ENCODE peak calls at places on chromosomes 13 and 19, in four cellular contexts. One of them, this sample, is unnamed.
A peak's percentile ranks its signal among the peaks of the same experiment; 100 is the strongest.

GRCh38 chr13:89057862-89058261 is 1386.7 kb downstream of the SLITRK5 start:
- DNase-seq in right lobe of liver: no peak
- DNase-seq in uterus: no peak
- DNase-seq in prostate gland: no peak
- DNase-seq in this sample: no peak

GRCh38 chr19:57706346-57706745 is 2.7 kb downstream of the ZNF154 start:
- DNase-seq in right lobe of liver: no peak
- DNase-seq in uterus: no peak
- DNase-seq in prostate gland: no peak
- DNase-seq in this sample: peak; percentile 50

GRCh38 chr13:20351279-20352022 is 119.3 kb upstream of the GJB6 start:
- DNase-seq in right lobe of liver: no peak
- DNase-seq in uterus: no peak
- DNase-seq in prostate gland: no peak
- DNase-seq in this sample: no peak

GRCh38 chr19:44705502-44706010 is 6.6 kb downstream of the CEACAM16 start:
- DNase-seq in right lobe of liver: no peak
- DNase-seq in uterus: no peak
- DNase-seq in prostate gland: no peak
- DNase-seq in this sample: no peak

GRCh38 chr19:17996826-17997316 is 11.1 kb upstream of the ARRDC2 start:
- DNase-seq in right lobe of liver: peak; percentile 86
- DNase-seq in uterus: peak; percentile 83
- DNase-seq in prostate gland: peak; percentile 81
- DNase-seq in this sample: peak; percentile 83

GRCh38 chr13:90444232-90444631 is 903.3 kb upstream of the MIR17HG start:
- DNase-seq in right lobe of liver: no peak
- DNase-seq in uterus: no peak
- DNase-seq in prostate gland: no peak
- DNase-seq in this sample: no peak

GRCh38 chr13:69331245-69331644 is 776.4 kb upstream of the ATXN8OS start:
- DNase-seq in right lobe of liver: no peak
- DNase-seq in uterus: no peak
- DNase-seq in prostate gland: no peak
- DNase-seq in this sample: no peak

GRCh38 chr19:10747271-10747670 is 29.4 kb downstream of the DNM2 start:
- DNase-seq in right lobe of liver: no peak
- DNase-seq in uterus: no peak
- DNase-seq in prostate gland: no peak
- DNase-seq in this sample: no peak

GRCh38 chr13:109135018-109135417 is 505.6 kb downstream of the MYO16 start:
- DNase-seq in right lobe of liver: no peak
- DNase-seq in uterus: no peak
- DNase-seq in prostate gland: no peak
- DNase-seq in this sample: no peak

GRCh38 chr13:52141299-52141698 is 12.4 kb upstream of the NEK5 start:
- DNase-seq in right lobe of liver: no peak
- DNase-seq in uterus: no peak
- DNase-seq in prostate gland: no peak
- DNase-seq in this sample: no peak

GRCh38 chr19:18333680-18334079 is 6.7 kb upstream of the PGPEP1 start:
- DNase-seq in right lobe of liver: no peak
- DNase-seq in uterus: no peak
- DNase-seq in prostate gland: no peak
- DNase-seq in this sample: peak; percentile 88

GRCh38 chr13:34085199-34085598 is 267.2 kb downstream of the RFC3 start:
- DNase-seq in right lobe of liver: no peak
- DNase-seq in uterus: no peak
- DNase-seq in prostate gland: no peak
- DNase-seq in this sample: no peak

GRCh38 chr19:43755256-43755801 is 567 bp upstream of the SMG9 start:
- DNase-seq in right lobe of liver: peak; percentile 84
- DNase-seq in uterus: peak; percentile 80
- DNase-seq in prostate gland: peak; percentile 75
- DNase-seq in this sample: peak; percentile 77

GRCh38 chr13:70415141-70415540 is 306.9 kb upstream of the KLHL1 start:
- DNase-seq in right lobe of liver: no peak
- DNase-seq in uterus: no peak
- DNase-seq in prostate gland: no peak
- DNase-seq in this sample: no peak

GRCh38 chr13:96279904-96280303 is 190.0 kb downstream of the HS6ST3 start:
- DNase-seq in right lobe of liver: no peak
- DNase-seq in uterus: no peak
- DNase-seq in prostate gland: no peak
- DNase-seq in this sample: no peak

GRCh38 chr19:15640904-15641597 is 354 bp downstream of the CYP4F3 start:
- DNase-seq in right lobe of liver: peak; percentile 71
- DNase-seq in uterus: no peak
- DNase-seq in prostate gland: no peak
- DNase-seq in this sample: no peak

GRCh38 chr13:28376604-28377003 is 118.3 kb downstream of the FLT1 start:
- DNase-seq in right lobe of liver: no peak
- DNase-seq in uterus: no peak
- DNase-seq in prostate gland: no peak
- DNase-seq in this sample: no peak

GRCh38 chr13:60721063-60721462 is 324.0 kb downstream of the TDRD3 start:
- DNase-seq in right lobe of liver: no peak
- DNase-seq in uterus: no peak
- DNase-seq in prostate gland: no peak
- DNase-seq in this sample: no peak

GRCh38 chr19:34120846-34121639 is 51.3 kb upstream of the LSM14A start:
- DNase-seq in right lobe of liver: peak; percentile 30
- DNase-seq in uterus: no peak
- DNase-seq in prostate gland: no peak
- DNase-seq in this sample: peak; percentile 6

GRCh38 chr19:3073159-3073563 is 10.9 kb upstream of the TLE5 start:
- DNase-seq in right lobe of liver: no peak
- DNase-seq in uterus: no peak
- DNase-seq in prostate gland: no peak
- DNase-seq in this sample: no peak

GRCh38 chr19:14770136-14770535 is 8.2 kb downstream of the ADGRE2 start:
- DNase-seq in right lobe of liver: no peak
- DNase-seq in uterus: no peak
- DNase-seq in prostate gland: no peak
- DNase-seq in this sample: no peak

GRCh38 chr19:16208847-16209246 is 11.1 kb downstream of the AP1M1 start:
- DNase-seq in right lobe of liver: no peak
- DNase-seq in uterus: no peak
- DNase-seq in prostate gland: no peak
- DNase-seq in this sample: no peak

GRCh38 chr13:76503756-76504155 is 382.4 kb downstream of the KCTD12 start:
- DNase-seq in right lobe of liver: no peak
- DNase-seq in uterus: no peak
- DNase-seq in prostate gland: no peak
- DNase-seq in this sample: no peak

GRCh38 chr13:30787747-30788535 is 52.6 kb downstream of the ALOX5AP start:
- DNase-seq in right lobe of liver: no peak
- DNase-seq in uterus: no peak
- DNase-seq in prostate gland: no peak
- DNase-seq in this sample: no peak

GRCh38 chr19:49468746-49469447 is 5.1 kb upstream of the FLT3LG start:
- DNase-seq in right lobe of liver: no peak
- DNase-seq in uterus: peak; percentile 84
- DNase-seq in prostate gland: peak; percentile 87
- DNase-seq in this sample: peak; percentile 18

GRCh38 chr19:49470615-49470978 is 3.4 kb upstream of the FLT3LG start:
- DNase-seq in right lobe of liver: no peak
- DNase-seq in uterus: no peak
- DNase-seq in prostate gland: no peak
- DNase-seq in this sample: no peak

GRCh38 chr19:49465371-49465770 is 8.6 kb upstream of the FLT3LG start:
- DNase-seq in right lobe of liver: no peak
- DNase-seq in uterus: no peak
- DNase-seq in prostate gland: no peak
- DNase-seq in this sample: no peak

GRCh38 chr19:49469828-49470614 is 4.0 kb upstream of the FLT3LG start:
- DNase-seq in right lobe of liver: no peak
- DNase-seq in uterus: no peak
- DNase-seq in prostate gland: no peak
- DNase-seq in this sample: no peak

GRCh38 chr19:49468199-49468598 is 5.8 kb upstream of the FLT3LG start:
- DNase-seq in right lobe of liver: no peak
- DNase-seq in uterus: no peak
- DNase-seq in prostate gland: peak; percentile 86
- DNase-seq in this sample: no peak
- H3K27ac ChIP-seq in right lobe of liver: no peak overlapping the region
- H3K27ac ChIP-seq in uterus: peak overlapping the region; percentile 51
- H3K27ac ChIP-seq in prostate gland: peak overlapping the region; percentile 80
- H3K27ac ChIP-seq in this sample: peak overlapping the region; percentile 45

GRCh38 chr13:40486518-40487163 is 179.8 kb downstream of the FOXO1 start:
- DNase-seq in right lobe of liver: no peak
- DNase-seq in uterus: no peak
- DNase-seq in prostate gland: no peak
- DNase-seq in this sample: no peak

GRCh38 chr13:40484981-40485380 is 181.5 kb downstream of the FOXO1 start:
- DNase-seq in right lobe of liver: no peak
- DNase-seq in uterus: no peak
- DNase-seq in prostate gland: no peak
- DNase-seq in this sample: no peak

GRCh38 chr13:40483601-40484000 is 182.8 kb downstream of the FOXO1 start:
- DNase-seq in right lobe of liver: no peak
- DNase-seq in uterus: no peak
- DNase-seq in prostate gland: no peak
- DNase-seq in this sample: peak; percentile 92

GRCh38 chr13:40485611-40486517 is 180.6 kb downstream of the FOXO1 start:
- DNase-seq in right lobe of liver: no peak
- DNase-seq in uterus: no peak
- DNase-seq in prostate gland: no peak
- DNase-seq in this sample: no peak

DNA sequence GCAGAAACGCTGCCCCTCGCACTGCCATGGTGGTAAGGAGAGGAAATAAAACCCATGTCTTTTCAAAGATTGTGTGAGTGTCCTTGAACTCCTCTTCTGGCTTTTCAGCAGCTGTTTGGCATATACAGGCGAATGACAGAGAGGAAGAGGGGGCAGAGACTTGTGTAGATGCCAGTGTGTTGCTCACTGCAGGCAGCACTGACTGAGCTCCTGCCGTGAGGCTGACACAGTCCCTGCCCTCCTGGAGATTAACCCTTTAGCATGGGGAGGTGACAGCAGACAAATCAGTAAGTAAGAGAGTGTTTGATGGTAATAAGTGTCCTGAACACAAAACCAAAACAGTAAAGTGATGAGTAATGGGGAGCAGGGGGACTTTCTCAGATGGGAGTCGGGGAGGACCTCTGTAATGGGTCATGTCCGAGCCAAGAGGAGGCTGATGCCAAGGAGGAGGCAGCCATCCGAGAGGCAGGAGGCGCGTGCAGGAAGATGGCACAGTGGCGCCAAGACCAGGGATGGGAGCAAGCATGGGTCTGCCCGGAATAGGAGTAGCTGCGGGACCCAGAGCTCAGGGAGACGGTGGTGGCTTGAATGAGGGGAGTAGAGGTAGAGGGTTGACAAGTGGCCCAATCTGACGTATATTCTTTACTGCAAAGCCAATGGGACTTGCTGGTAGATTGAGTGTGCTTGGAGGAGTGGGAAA is 182.2 kb downstream of the FOXO1 start:
- DNase-seq in right lobe of liver: no peak
- DNase-seq in uterus: no peak
- DNase-seq in prostate gland: no peak
- DNase-seq in this sample: no peak
- H3K4me1 ChIP-seq in right lobe of liver: no peaks in the 10 kb centered on the region
- H3K4me1 ChIP-seq in uterus: no peaks in the 10 kb centered on the region
- H3K4me1 ChIP-seq in prostate gland: no peaks in the 10 kb centered on the region
- H3K4me1 ChIP-seq in this sample: peaks cover 53% of the 10 kb centered on the region

DNA sequence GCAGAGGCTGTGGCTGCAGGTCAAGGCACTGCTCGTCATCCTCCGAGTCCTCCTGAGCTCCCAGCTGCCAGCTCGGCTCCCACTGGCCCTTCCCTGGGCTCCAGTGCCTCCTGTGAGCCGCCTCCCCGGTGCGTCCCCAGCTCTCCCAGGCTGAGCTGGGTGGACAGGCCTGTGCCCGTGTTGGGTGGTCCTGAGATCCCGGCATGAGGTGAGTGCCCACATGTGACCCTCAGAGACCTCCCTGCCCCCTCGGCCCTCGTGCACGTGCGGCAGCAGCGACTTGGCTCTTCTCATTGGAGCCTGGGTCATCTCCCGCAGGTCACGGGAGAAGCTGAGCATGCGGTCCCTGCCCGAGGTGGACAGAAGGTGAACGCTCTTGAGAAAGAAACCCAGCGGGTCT is 15.4 kb downstream of the ADAT3 start:
- DNase-seq in right lobe of liver: no peak
- DNase-seq in uterus: no peak
- DNase-seq in prostate gland: no peak
- DNase-seq in this sample: no peak
- H3K36me3 ChIP-seq in right lobe of liver: peaks cover 11% of the 10 kb centered on the region
- H3K36me3 ChIP-seq in uterus: no peaks in the 10 kb centered on the region
- H3K36me3 ChIP-seq in prostate gland: peaks cover 22% of the 10 kb centered on the region
- H3K36me3 ChIP-seq in this sample: peaks cover 53% of the 10 kb centered on the region

DNA sequence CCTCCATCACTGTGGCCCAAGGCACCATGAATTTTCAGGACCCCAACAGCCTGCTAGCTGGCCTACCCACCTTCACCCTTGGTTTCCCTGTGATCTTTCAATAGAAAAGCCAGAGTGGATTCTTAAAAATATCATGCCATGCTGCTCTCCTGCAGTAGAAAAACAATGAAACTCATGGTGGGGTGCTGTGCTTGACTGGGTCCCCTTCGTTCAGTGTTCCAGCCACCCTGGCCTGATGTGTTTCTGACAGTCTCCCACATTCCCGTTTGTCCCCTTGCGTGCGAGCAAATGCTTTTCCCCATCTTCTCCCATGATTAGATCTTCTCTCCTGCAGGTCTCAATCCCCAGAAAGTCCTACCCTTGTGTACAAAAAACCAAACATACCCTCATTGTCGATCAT is 43.2 kb downstream of the ABCC4 start:
- DNase-seq in right lobe of liver: no peak
- DNase-seq in uterus: no peak
- DNase-seq in prostate gland: no peak
- DNase-seq in this sample: no peak
- H3K27ac ChIP-seq in right lobe of liver: no peak overlapping the region
- H3K27ac ChIP-seq in uterus: no peak overlapping the region
- H3K27ac ChIP-seq in prostate gland: no peak overlapping the region
- H3K27ac ChIP-seq in this sample: no peak overlapping the region

DNA sequence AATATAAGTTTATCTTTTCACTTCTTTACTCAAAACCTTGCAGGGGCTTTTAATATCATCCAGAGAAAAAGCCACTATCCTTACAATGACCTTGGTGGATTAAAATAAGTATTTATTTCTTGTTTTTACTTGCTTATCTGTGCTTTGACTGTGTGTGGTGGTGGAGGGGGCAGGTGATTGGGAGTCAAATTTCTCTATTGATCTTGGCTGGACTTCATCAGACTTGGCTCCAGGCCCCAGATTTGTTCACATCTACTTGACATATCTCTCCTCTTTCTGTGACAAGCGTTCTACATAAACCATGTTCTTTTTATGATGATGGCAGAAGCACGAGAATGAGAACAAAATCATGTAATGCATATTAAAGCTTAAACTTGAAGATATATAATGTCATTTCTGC is 670.8 kb downstream of the PCDH17 start:
- DNase-seq in right lobe of liver: peak; percentile 31
- DNase-seq in uterus: no peak
- DNase-seq in prostate gland: no peak
- DNase-seq in this sample: no peak
- H3K4me1 ChIP-seq in right lobe of liver: no peaks in the 10 kb centered on the region
- H3K4me1 ChIP-seq in uterus: no peaks in the 10 kb centered on the region
- H3K4me1 ChIP-seq in prostate gland: no peaks in the 10 kb centered on the region
- H3K4me1 ChIP-seq in this sample: no peaks in the 10 kb centered on the region

GRCh38 chr19:40737102-40737644 is 13.1 kb downstream of the ACTMAP start:
- DNase-seq in right lobe of liver: no peak
- DNase-seq in uterus: no peak
- DNase-seq in prostate gland: no peak
- DNase-seq in this sample: no peak
- H3K36me3 ChIP-seq in right lobe of liver: peaks cover 29% of the 10 kb centered on the region
- H3K36me3 ChIP-seq in uterus: no peaks in the 10 kb centered on the region
- H3K36me3 ChIP-seq in prostate gland: peaks cover 42% of the 10 kb centered on the region
- H3K36me3 ChIP-seq in this sample: peaks cover 72% of the 10 kb centered on the region

GRCh38 chr13:40983725-40984669 is 35.1 kb downstream of the ELF1 start:
- DNase-seq in right lobe of liver: no peak
- DNase-seq in uterus: no peak
- DNase-seq in prostate gland: no peak
- DNase-seq in this sample: peak; percentile 44
- H3K27ac ChIP-seq in right lobe of liver: peak overlapping the region; percentile 67
- H3K27ac ChIP-seq in uterus: peak overlapping the region; percentile 58
- H3K27ac ChIP-seq in prostate gland: peak overlapping the region; percentile 78
- H3K27ac ChIP-seq in this sample: peak overlapping the region; percentile 87

This sample was measured in thyroid gland.